ENCODE peak calls at places on chromosomes 5 and 9, in eight cellular contexts. One of them, this sample, is unnamed.

GRCh38 chr5:16152601-16153568 is 26.7 kb downstream of the MARCHF11 start:
- DNase-seq in spleen: no peak
- DNase-seq in endodermal cell: no peak
- DNase-seq in body of pancreas: no peak
- DNase-seq in fibroblast of villous mesenchyme: no peak
- DNase-seq in sigmoid colon: no peak
- DNase-seq in fibroblast of pulmonary artery: no peak
- DNase-seq in WTC11: no peak
- DNase-seq in this sample: no peak

GRCh38 chr9:114207034-114207815 is 51.9 kb downstream of the COL27A1 start:
- DNase-seq in spleen: peak
- DNase-seq in endodermal cell: peak
- DNase-seq in WTC11: no peak
- DNase-seq in body of pancreas: no peak
- DNase-seq in sigmoid colon: peak
- DNase-seq in fibroblast of pulmonary artery: peak
- DNase-seq in fibroblast of villous mesenchyme: peak
- DNase-seq in this sample: peak

GRCh38 chr9:35649431-35650340 is 1.0 kb downstream of the SIT1 start:
- DNase-seq in fibroblast of pulmonary artery: peak
- DNase-seq in WTC11: no peak
- DNase-seq in sigmoid colon: no peak
- DNase-seq in body of pancreas: no peak
- DNase-seq in endodermal cell: no peak
- DNase-seq in fibroblast of villous mesenchyme: no peak
- DNase-seq in spleen: peak
- DNase-seq in this sample: peak

GRCh38 chr9:137388589-137389427 is 34.2 kb downstream of the EXD3 start:
- DNase-seq in endodermal cell: no peak
- DNase-seq in WTC11: no peak
- DNase-seq in spleen: no peak
- DNase-seq in fibroblast of pulmonary artery: no peak
- DNase-seq in body of pancreas: no peak
- DNase-seq in sigmoid colon: no peak
- DNase-seq in fibroblast of villous mesenchyme: no peak
- DNase-seq in this sample: no peak

GRCh38 chr5:135843571-135844337 is 9.3 kb downstream of the SLC25A48 start:
- DNase-seq in endodermal cell: peak
- DNase-seq in fibroblast of villous mesenchyme: no peak
- DNase-seq in body of pancreas: no peak
- DNase-seq in WTC11: no peak
- DNase-seq in fibroblast of pulmonary artery: no peak
- DNase-seq in sigmoid colon: no peak
- DNase-seq in spleen: no peak
- DNase-seq in this sample: no peak

GRCh38 chr5:181133610-181134231 is 2.8 kb upstream of the OR2V1 start:
- DNase-seq in fibroblast of villous mesenchyme: peak
- DNase-seq in endodermal cell: no peak
- DNase-seq in spleen: peak
- DNase-seq in sigmoid colon: peak
- DNase-seq in WTC11: no peak
- DNase-seq in fibroblast of pulmonary artery: peak
- DNase-seq in body of pancreas: peak
- DNase-seq in this sample: peak

GRCh38 chr9:127897194-127897692 is 2.2 kb downstream of the ST6GALNAC6 start:
- DNase-seq in WTC11: peak
- DNase-seq in fibroblast of villous mesenchyme: peak
- DNase-seq in body of pancreas: peak
- DNase-seq in sigmoid colon: peak
- DNase-seq in endodermal cell: peak
- DNase-seq in spleen: peak
- DNase-seq in fibroblast of pulmonary artery: peak
- DNase-seq in this sample: peak

GRCh38 chr5:170745481-170746061 is 38.0 kb upstream of the GABRP start:
- DNase-seq in fibroblast of pulmonary artery: no peak
- DNase-seq in fibroblast of villous mesenchyme: peak
- DNase-seq in spleen: no peak
- DNase-seq in sigmoid colon: no peak
- DNase-seq in WTC11: peak
- DNase-seq in endodermal cell: peak
- DNase-seq in body of pancreas: peak
- DNase-seq in this sample: peak

GRCh38 chr9:98002808-98003207 is 19.7 kb downstream of the ANP32B start:
- DNase-seq in WTC11: no peak
- DNase-seq in spleen: no peak
- DNase-seq in endodermal cell: no peak
- DNase-seq in body of pancreas: peak
- DNase-seq in fibroblast of villous mesenchyme: no peak
- DNase-seq in fibroblast of pulmonary artery: peak
- DNase-seq in sigmoid colon: no peak
- DNase-seq in this sample: no peak

GRCh38 chr5:9496801-9497200 is 49.1 kb downstream of the SEMA5A start:
- DNase-seq in endodermal cell: no peak
- DNase-seq in fibroblast of pulmonary artery: no peak
- DNase-seq in fibroblast of villous mesenchyme: no peak
- DNase-seq in body of pancreas: no peak
- DNase-seq in WTC11: no peak
- DNase-seq in sigmoid colon: no peak
- DNase-seq in spleen: no peak
- DNase-seq in this sample: no peak

GRCh38 chr9:76403352-76403751 is 9.1 kb upstream of the RFK start:
- DNase-seq in WTC11: no peak
- DNase-seq in fibroblast of villous mesenchyme: peak
- DNase-seq in endodermal cell: no peak
- DNase-seq in fibroblast of pulmonary artery: peak
- DNase-seq in spleen: no peak
- DNase-seq in body of pancreas: no peak
- DNase-seq in sigmoid colon: no peak
- DNase-seq in this sample: peak

GRCh38 chr9:35603506-35603985 is 1.5 kb upstream of the TESK1 start:
- DNase-seq in fibroblast of villous mesenchyme: peak
- DNase-seq in WTC11: no peak
- DNase-seq in endodermal cell: no peak
- DNase-seq in sigmoid colon: peak
- DNase-seq in fibroblast of pulmonary artery: peak
- DNase-seq in body of pancreas: peak
- DNase-seq in spleen: peak
- DNase-seq in this sample: peak

GRCh38 chr9:122394265-122395242 is 23.7 kb downstream of the PTGS1 start:
- DNase-seq in fibroblast of villous mesenchyme: peak
- DNase-seq in body of pancreas: no peak
- DNase-seq in sigmoid colon: peak
- DNase-seq in fibroblast of pulmonary artery: peak
- DNase-seq in spleen: no peak
- DNase-seq in WTC11: no peak
- DNase-seq in endodermal cell: no peak
- DNase-seq in this sample: peak

GRCh38 chr9:26326473-26327044 is 566.0 kb downstream of the CAAP1 start:
- DNase-seq in fibroblast of pulmonary artery: peak
- DNase-seq in WTC11: peak
- DNase-seq in spleen: no peak
- DNase-seq in sigmoid colon: no peak
- DNase-seq in body of pancreas: peak
- DNase-seq in endodermal cell: peak
- DNase-seq in fibroblast of villous mesenchyme: peak
- DNase-seq in this sample: peak

GRCh38 chr9:88177343-88177742 is 39.1 kb upstream of the SPATA31C2 start:
- DNase-seq in body of pancreas: no peak
- DNase-seq in fibroblast of villous mesenchyme: no peak
- DNase-seq in spleen: no peak
- DNase-seq in fibroblast of pulmonary artery: no peak
- DNase-seq in endodermal cell: no peak
- DNase-seq in WTC11: no peak
- DNase-seq in sigmoid colon: no peak
- DNase-seq in this sample: peak

GRCh38 chr5:137191179-137191578 is 307.9 kb downstream of the SPOCK1 start:
- DNase-seq in endodermal cell: no peak
- DNase-seq in sigmoid colon: no peak
- DNase-seq in fibroblast of villous mesenchyme: peak
- DNase-seq in body of pancreas: no peak
- DNase-seq in spleen: no peak
- DNase-seq in WTC11: no peak
- DNase-seq in fibroblast of pulmonary artery: no peak
- DNase-seq in this sample: no peak

GRCh38 chr9:88258012-88258411 is 119.7 kb upstream of the SPATA31C2 start:
- DNase-seq in fibroblast of pulmonary artery: peak
- DNase-seq in sigmoid colon: peak
- DNase-seq in body of pancreas: peak
- DNase-seq in endodermal cell: no peak
- DNase-seq in WTC11: no peak
- DNase-seq in fibroblast of villous mesenchyme: peak
- DNase-seq in spleen: no peak
- DNase-seq in this sample: peak

GRCh38 chr5:93789173-93790070 is 48.0 kb upstream of the POU5F2 start:
- DNase-seq in WTC11: no peak
- DNase-seq in fibroblast of villous mesenchyme: peak
- DNase-seq in body of pancreas: no peak
- DNase-seq in fibroblast of pulmonary artery: peak
- DNase-seq in sigmoid colon: no peak
- DNase-seq in endodermal cell: no peak
- DNase-seq in spleen: no peak
- DNase-seq in this sample: peak

GRCh38 chr9:74770508-74771261 is 117.0 kb downstream of the TRPM6 start:
- DNase-seq in body of pancreas: peak
- DNase-seq in fibroblast of villous mesenchyme: peak
- DNase-seq in spleen: peak
- DNase-seq in sigmoid colon: no peak
- DNase-seq in fibroblast of pulmonary artery: peak
- DNase-seq in WTC11: peak
- DNase-seq in endodermal cell: peak
- DNase-seq in this sample: no peak

GRCh38 chr5:108016101-108016500 is 345.4 kb upstream of the EFNA5 start:
- DNase-seq in fibroblast of pulmonary artery: no peak
- DNase-seq in fibroblast of villous mesenchyme: no peak
- DNase-seq in endodermal cell: no peak
- DNase-seq in spleen: no peak
- DNase-seq in body of pancreas: no peak
- DNase-seq in WTC11: no peak
- DNase-seq in sigmoid colon: no peak
- DNase-seq in this sample: no peak

GRCh38 chr5:60842859-60843692 is 993 bp downstream of the ELOVL7 start:
- DNase-seq in WTC11: peak
- DNase-seq in fibroblast of villous mesenchyme: peak
- DNase-seq in sigmoid colon: no peak
- DNase-seq in fibroblast of pulmonary artery: no peak
- DNase-seq in spleen: no peak
- DNase-seq in body of pancreas: peak
- DNase-seq in endodermal cell: peak
- DNase-seq in this sample: peak

GRCh38 chr5:80662108-80662507 is 7.3 kb upstream of the DHFR start:
- DNase-seq in body of pancreas: no peak
- DNase-seq in fibroblast of villous mesenchyme: no peak
- DNase-seq in endodermal cell: no peak
- DNase-seq in spleen: no peak
- DNase-seq in sigmoid colon: no peak
- DNase-seq in fibroblast of pulmonary artery: no peak
- DNase-seq in WTC11: no peak
- DNase-seq in this sample: no peak

GRCh38 chr5:80668016-80668969 is 13.5 kb upstream of the DHFR start:
- DNase-seq in sigmoid colon: no peak
- DNase-seq in WTC11: peak
- DNase-seq in fibroblast of villous mesenchyme: no peak
- DNase-seq in fibroblast of pulmonary artery: no peak
- DNase-seq in body of pancreas: peak
- DNase-seq in endodermal cell: peak
- DNase-seq in spleen: peak
- DNase-seq in this sample: no peak

GRCh38 chr5:80672140-80672736 is 17.5 kb upstream of the DHFR start:
- DNase-seq in WTC11: peak
- DNase-seq in fibroblast of villous mesenchyme: peak
- DNase-seq in endodermal cell: peak
- DNase-seq in sigmoid colon: peak
- DNase-seq in fibroblast of pulmonary artery: peak
- DNase-seq in spleen: peak
- DNase-seq in body of pancreas: peak
- DNase-seq in this sample: peak

GRCh38 chr5:80665057-80665456 is 10.3 kb upstream of the DHFR start:
- DNase-seq in fibroblast of pulmonary artery: no peak
- DNase-seq in sigmoid colon: no peak
- DNase-seq in WTC11: no peak
- DNase-seq in body of pancreas: no peak
- DNase-seq in spleen: no peak
- DNase-seq in fibroblast of villous mesenchyme: no peak
- DNase-seq in endodermal cell: no peak
- DNase-seq in this sample: no peak

DNA sequence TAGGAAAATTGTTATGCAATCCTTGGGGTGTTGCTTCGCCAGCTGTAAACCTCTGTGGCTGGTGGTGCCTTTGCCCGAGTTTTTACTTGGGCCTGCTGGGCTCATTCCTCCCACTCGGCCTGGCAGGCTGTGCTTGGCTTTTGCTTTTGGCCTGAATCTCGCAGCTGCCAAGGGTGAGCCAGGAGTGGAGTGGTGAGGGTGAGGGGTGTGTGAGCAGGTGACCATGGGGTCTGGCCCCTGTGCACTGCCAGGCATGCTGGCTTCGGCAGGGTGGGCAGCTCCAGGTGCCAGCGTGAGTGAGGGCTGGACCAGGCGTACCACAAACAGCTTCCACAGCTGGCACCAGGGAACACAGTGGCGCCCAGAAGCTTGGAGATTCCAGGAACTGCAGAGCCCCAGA is 12.6 kb upstream of the DHFR start:
- DNase-seq in fibroblast of villous mesenchyme: no peak
- DNase-seq in endodermal cell: no peak
- DNase-seq in sigmoid colon: no peak
- DNase-seq in spleen: peak
- DNase-seq in WTC11: no peak
- DNase-seq in fibroblast of pulmonary artery: no peak
- DNase-seq in body of pancreas: no peak
- DNase-seq in this sample: no peak
- TF ChIP-seq CTCF in fibroblast of villous mesenchyme: no peak
- TF ChIP-seq CTCF in endodermal cell: no peak
- TF ChIP-seq CTCF in sigmoid colon: no peak
- TF ChIP-seq CTCF in spleen: no peak
- TF ChIP-seq CTCF in WTC11: no peak
- TF ChIP-seq CTCF in fibroblast of pulmonary artery: no peak
- TF ChIP-seq CTCF in body of pancreas: no peak
- TF ChIP-seq CTCF in this sample: no peak

GRCh38 chr9:23587433-23587832 is 238.6 kb downstream of the ELAVL2 start:
- DNase-seq in sigmoid colon: peak
- DNase-seq in endodermal cell: no peak
- DNase-seq in spleen: no peak
- DNase-seq in WTC11: no peak
- DNase-seq in fibroblast of villous mesenchyme: no peak
- DNase-seq in body of pancreas: peak
- DNase-seq in fibroblast of pulmonary artery: no peak
- DNase-seq in this sample: no peak
- TF ChIP-seq CTCF in sigmoid colon: no peak
- TF ChIP-seq CTCF in endodermal cell: no peak
- TF ChIP-seq CTCF in spleen: no peak
- TF ChIP-seq CTCF in WTC11: no peak
- TF ChIP-seq CTCF in fibroblast of villous mesenchyme: no peak
- TF ChIP-seq CTCF in body of pancreas: no peak
- TF ChIP-seq CTCF in fibroblast of pulmonary artery: no peak
- TF ChIP-seq CTCF in this sample: no peak

GRCh38 chr5:54443264-54443663 is 12.2 kb upstream of the HSPB3 start:
- DNase-seq in sigmoid colon: no peak
- DNase-seq in WTC11: no peak
- DNase-seq in fibroblast of pulmonary artery: peak
- DNase-seq in endodermal cell: no peak
- DNase-seq in body of pancreas: no peak
- DNase-seq in spleen: no peak
- DNase-seq in fibroblast of villous mesenchyme: peak
- DNase-seq in this sample: no peak
- TF ChIP-seq CTCF in sigmoid colon: no peak
- TF ChIP-seq CTCF in WTC11: no peak
- TF ChIP-seq CTCF in fibroblast of pulmonary artery: peak
- TF ChIP-seq CTCF in endodermal cell: peak
- TF ChIP-seq CTCF in body of pancreas: no peak
- TF ChIP-seq CTCF in spleen: no peak
- TF ChIP-seq CTCF in fibroblast of villous mesenchyme: peak
- TF ChIP-seq CTCF in this sample: peak

GRCh38 chr9:111975709-111976108 is 79.1 kb downstream of the UGCG start:
- DNase-seq in spleen: no peak
- DNase-seq in sigmoid colon: no peak
- DNase-seq in endodermal cell: peak
- DNase-seq in fibroblast of villous mesenchyme: no peak
- DNase-seq in fibroblast of pulmonary artery: no peak
- DNase-seq in body of pancreas: peak
- DNase-seq in WTC11: peak
- DNase-seq in this sample: no peak
- TF ChIP-seq CTCF in spleen: no peak
- TF ChIP-seq CTCF in sigmoid colon: no peak
- TF ChIP-seq CTCF in endodermal cell: peak
- TF ChIP-seq CTCF in fibroblast of villous mesenchyme: no peak
- TF ChIP-seq CTCF in fibroblast of pulmonary artery: no peak
- TF ChIP-seq CTCF in body of pancreas: peak
- TF ChIP-seq CTCF in WTC11: no peak
- TF ChIP-seq CTCF in this sample: no peak